ENCODE peak calls at places on chromosomes 5 and 9, in five cellular contexts. N is fibroblast of lung, Q is PC-9, T is MM.1S, M is endothelial cell of umbilical vein. J is an unnamed sample.

GRCh38 chr5:176740131-176740701 is 70.1 kb upstream of the UNC5A start:
- DNase-seq in N (no peak), Q (no peak), T (no peak), M (no peak), J (no peak)

GRCh38 chr9:27528278-27528885 is 1.2 kb downstream of the MOB3B start:
- DNase-seq in N (peak; percentile 70), Q (peak; percentile 50), T (no peak), M (peak; percentile 6), J (peak; percentile 60)

GRCh38 chr9:21070171-21070571 is 7.6 kb downstream of the IFNB1 start:
- DNase-seq in N (peak; percentile 98), Q (peak; percentile 35), T (no peak), M (peak; percentile 97), J (peak; percentile 97)

GRCh38 chr9:137647096-137647709 is 28.4 kb downstream of the EHMT1 start:
- DNase-seq in N (no peak), Q (no peak), T (no peak), M (no peak), J (no peak)

GRCh38 chr5:173885054-173885443 is 3.1 kb upstream of the CPEB4 start:
- DNase-seq in N (no peak), Q (no peak), T (no peak), M (no peak), J (no peak)

GRCh38 chr9:4796530-4796929 is 3.8 kb downstream of the RCL1 start:
- DNase-seq in N (no peak), Q (no peak), T (no peak), M (no peak), J (no peak)

GRCh38 chr5:39080597-39081204 is 6.5 kb upstream of the RICTOR start:
- DNase-seq in N (peak; percentile 70), Q (no peak), T (peak; percentile 61), M (peak; percentile 73), J (peak; percentile 56)

GRCh38 chr9:91836515-91836914 is 113.5 kb downstream of the ROR2 start:
- DNase-seq in N (no peak), Q (no peak), T (no peak), M (no peak), J (no peak)

GRCh38 chr9:70421272-70422180 is 7.1 kb upstream of the KLF9 start:
- DNase-seq in N (peak; percentile 64), Q (no peak), T (no peak), M (peak; percentile 44), J (peak; percentile 60)

GRCh38 chr5:154757647-154758406 is 2.6 kb downstream of the LARP1 start:
- DNase-seq in N (peak; percentile 57), Q (no peak), T (no peak), M (peak; percentile 30), J (peak; percentile 50)

GRCh38 chr5:96493189-96493790 is 60.2 kb upstream of the PCSK1 start:
- DNase-seq in N (no peak), Q (no peak), T (no peak), M (no peak), J (no peak)

GRCh38 chr5:14144586-14145355 is 1.6 kb downstream of the TRIO start:
- DNase-seq in N (peak; percentile 54), Q (peak; percentile 89), T (peak; percentile 87), M (peak; percentile 73), J (no peak)

GRCh38 chr5:172872997-172873491 is 39.0 kb downstream of the ERGIC1 start:
- DNase-seq in N (peak; percentile 74), Q (no peak), T (no peak), M (peak; percentile 90), J (peak; percentile 63)

GRCh38 chr5:150146235-150146634 is 9.4 kb downstream of the PDGFRB start:
- DNase-seq in N (no peak), Q (no peak), T (no peak), M (no peak), J (no peak)

GRCh38 chr9:16100596-16101091 is 547.8 kb downstream of the CCDC171 start:
- DNase-seq in N (peak; percentile 40), Q (no peak), T (no peak), M (no peak), J (no peak)

GRCh38 chr5:98042521-98042920 is 730.9 kb upstream of the RGMB start:
- DNase-seq in N (no peak), Q (no peak), T (no peak), M (no peak), J (no peak)

GRCh38 chr5:5374034-5374715 is 48.3 kb upstream of the ICE1 start:
- DNase-seq in N (peak; percentile 77), Q (no peak), T (no peak), M (no peak), J (peak; percentile 68)

GRCh38 chr9:25703826-25704357 is 25.6 kb upstream of the TUSC1 start:
- DNase-seq in N (peak; percentile 10), Q (no peak), T (no peak), M (no peak), J (no peak)

GRCh38 chr5:169647566-169647965 is 10.5 kb downstream of the DOCK2 start:
- DNase-seq in N (no peak), Q (no peak), T (peak; percentile 23), M (no peak), J (no peak)

DNA sequence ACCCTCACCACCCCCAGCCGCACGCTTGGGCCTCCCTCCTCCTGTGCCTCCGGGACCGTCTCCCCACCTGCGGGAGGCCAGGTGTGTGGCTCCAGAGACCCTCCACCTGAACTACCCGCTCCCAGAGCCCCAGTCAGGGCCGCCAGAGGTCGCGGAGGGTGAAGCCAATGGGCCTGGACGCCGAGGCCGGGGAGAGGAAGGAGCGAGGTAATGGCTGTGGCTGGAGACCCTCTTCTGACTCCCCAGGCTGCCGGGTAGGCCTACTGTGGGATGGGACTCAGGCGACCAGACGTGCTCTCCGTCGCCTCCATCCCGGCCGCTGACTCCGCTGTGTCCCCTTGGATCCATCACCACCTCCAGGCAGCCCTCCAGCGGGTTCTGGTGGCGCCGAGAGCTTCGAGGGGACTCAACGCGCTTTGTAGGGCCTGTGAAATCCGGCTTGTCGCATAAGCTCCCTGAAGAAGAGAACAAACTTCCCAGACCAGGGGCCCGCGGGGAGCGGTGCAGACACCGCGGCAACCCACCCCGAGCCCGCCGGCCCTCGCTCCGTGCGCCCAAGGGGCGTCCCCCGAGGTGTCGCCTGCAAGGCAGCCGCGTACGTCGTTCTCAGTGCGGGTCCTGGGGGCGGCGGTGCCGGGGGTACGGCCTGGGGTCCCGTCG is 12.6 kb downstream of the IRX2 start:
- DNase-seq in N (no peak), Q (no peak), T (no peak), M (no peak), J (no peak)
- TF ChIP-seq EZH2 in N (no peak), Q (no peak), T (no peak), M (no peak), J (no peak)

GRCh38 chr5:16544607-16545374 is 72.0 kb downstream of the RETREG1 start:
- DNase-seq in N (peak; percentile 48), Q (peak; percentile 53), T (no peak), M (no peak), J (peak; percentile 32)

GRCh38 chr5:16547200-16547842 is 69.5 kb downstream of the RETREG1 start:
- DNase-seq in N (peak; percentile 39), Q (no peak), T (no peak), M (no peak), J (peak; percentile 35)

GRCh38 chr5:16548812-16549211 is 68.0 kb downstream of the RETREG1 start:
- DNase-seq in N (no peak), Q (no peak), T (no peak), M (no peak), J (no peak)

GRCh38 chr5:16548115-16548514 is 68.7 kb downstream of the RETREG1 start:
- DNase-seq in N (no peak), Q (no peak), T (no peak), M (no peak), J (no peak)

GRCh38 chr5:16546712-16547111 is 70.1 kb downstream of the RETREG1 start:
- DNase-seq in N (no peak), Q (no peak), T (no peak), M (no peak), J (no peak)
- H2AFZ ChIP-seq in N (no peak overlapping the region), Q (no peak overlapping the region), T (no peak overlapping the region), M (no peak overlapping the region), J (no peak overlapping the region)

DNA sequence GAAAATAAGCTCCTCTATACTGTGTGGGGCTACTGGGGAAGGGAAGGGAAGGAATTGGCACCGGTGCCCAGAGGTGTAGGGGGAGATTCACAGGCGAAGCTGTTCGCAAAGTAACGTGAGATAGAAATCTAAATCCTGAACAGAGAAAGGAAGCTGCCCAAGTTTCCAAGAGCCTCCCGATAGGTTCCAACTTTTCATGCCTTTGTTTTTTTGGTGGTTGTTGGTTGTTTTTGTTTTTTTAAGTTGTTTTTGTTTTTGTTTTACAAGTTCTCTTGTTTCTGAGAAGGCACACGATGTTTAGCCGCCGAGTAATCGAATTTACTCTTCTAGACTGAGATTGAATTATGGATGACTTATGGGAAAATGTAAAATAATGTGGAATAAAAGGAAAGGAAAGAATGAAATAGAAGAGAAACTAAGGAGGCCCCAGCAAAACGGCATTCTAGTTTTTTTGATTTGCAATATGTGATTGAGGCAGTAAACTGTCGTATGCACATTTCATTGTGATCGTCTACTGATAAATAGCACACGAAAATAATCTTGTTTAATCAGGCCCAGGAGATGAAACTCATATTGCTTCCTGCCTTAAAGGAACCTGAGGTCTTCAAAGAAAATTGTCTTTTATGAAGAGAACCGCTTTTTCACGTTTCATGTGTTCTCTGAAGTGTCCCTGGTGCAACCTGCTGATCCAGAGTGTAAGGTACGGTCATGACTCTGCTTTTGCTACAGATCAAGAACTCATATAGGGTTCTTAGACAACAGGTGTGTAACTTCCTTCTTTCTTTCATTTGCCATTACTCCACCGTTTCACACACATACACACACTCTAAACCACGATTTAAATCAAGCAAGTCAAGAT is 1.2 kb upstream of the GNAQ start:
- DNase-seq in N (no peak), Q (no peak), T (peak; percentile 45), M (peak; percentile 40), J (no peak)
- TF ChIP-seq EZH2 in N (no peak), Q (no peak), T (no peak), M (no peak), J (no peak)

DNA sequence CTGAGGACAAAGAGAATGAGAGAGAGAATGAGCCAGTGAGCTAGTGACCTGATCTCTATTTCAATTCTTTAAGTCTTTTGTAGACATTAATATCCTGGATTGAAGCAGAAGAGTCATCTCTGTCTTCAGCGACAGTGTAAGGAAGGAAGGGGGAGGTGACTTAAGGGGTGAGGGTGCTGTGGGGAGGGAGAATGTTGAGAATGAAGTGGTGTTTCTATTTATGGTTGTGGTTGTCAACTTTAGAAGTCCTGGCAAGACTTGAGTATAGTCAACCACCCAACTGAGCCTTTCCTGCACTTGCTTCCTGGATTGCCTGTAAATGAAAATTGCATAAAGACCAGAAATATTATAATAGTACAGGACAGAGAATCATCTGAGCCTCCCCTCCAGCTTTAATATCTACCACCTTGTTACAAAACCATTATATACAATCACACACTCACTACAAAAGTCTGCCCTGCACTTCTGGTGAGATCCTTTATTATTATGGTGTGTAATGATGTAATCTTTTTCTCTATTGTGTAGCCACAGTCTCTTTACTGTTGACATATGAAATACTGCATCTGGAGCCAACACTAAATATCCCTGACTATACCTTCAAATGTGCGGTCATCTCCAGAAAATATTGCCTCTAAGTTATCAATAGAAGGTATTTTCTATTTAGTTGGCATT is 91.7 kb downstream of the NTRK2 start:
- DNase-seq in N (peak; percentile 22), Q (no peak), T (peak; percentile 80), M (no peak), J (no peak)
- H2AFZ ChIP-seq in N (no peak overlapping the region), Q (no peak overlapping the region), T (no peak overlapping the region), M (no peak overlapping the region), J (no peak overlapping the region)

GRCh38 chr9:97502222-97502983 is 937 bp downstream of the TMOD1 start:
- DNase-seq in N (no peak), Q (no peak), T (no peak), M (no peak), J (no peak)
- TF ChIP-seq EZH2 in N (peak; percentile 67), Q (no peak), T (no peak), M (peak; percentile 96), J (peak; percentile 68)

GRCh38 chr9:129204840-129205239 is 26.8 kb upstream of the IER5L start:
- DNase-seq in N (no peak), Q (no peak), T (no peak), M (no peak), J (no peak)
- H2AFZ ChIP-seq in N (no peak overlapping the region), Q (no peak overlapping the region), T (no peak overlapping the region), M (no peak overlapping the region), J (no peak overlapping the region)